ENCODE peak calls at places on chromosome 18, in five cellular contexts. R, A, Y, E and W are unnamed samples.

GRCh38 chr18:3461704-3462103 is 11.7 kb downstream of the TGIF1 start:
- DNase-seq in R (no peak), A (no peak), Y (no peak), E (no peak), W (no peak)

GRCh38 chr18:21682276-21683051 is 22.1 kb downstream of the ABHD3 start:
- DNase-seq in R (peak), A (no peak), Y (peak), E (no peak), W (no peak)

GRCh38 chr18:22564036-22564435 is 146.3 kb upstream of the CTAGE1 start:
- DNase-seq in R (no peak), A (no peak), Y (no peak), E (no peak), W (peak)

GRCh38 chr18:52326001-52326400 is 14.0 kb upstream of the DCC start:
- DNase-seq in R (no peak), A (no peak), Y (peak), E (no peak), W (no peak)

GRCh38 chr18:49875783-49876182 is 62.5 kb upstream of the ACAA2 start:
- DNase-seq in R (no peak), A (no peak), Y (no peak), E (no peak), W (no peak)

GRCh38 chr18:60044290-60045006 is 144.7 kb downstream of the PMAIP1 start:
- DNase-seq in R (no peak), A (no peak), Y (peak), E (no peak), W (peak)

GRCh38 chr18:55861266-55861665 is 273.3 kb upstream of the TCF4 start:
- DNase-seq in R (no peak), A (no peak), Y (peak), E (no peak), W (peak)

GRCh38 chr18:12749136-12749535 is 46.3 kb downstream of the PSMG2 start:
- DNase-seq in R (no peak), A (no peak), Y (no peak), E (no peak), W (no peak)

GRCh38 chr18:22391571-22392359 is 25.9 kb downstream of the CTAGE1 start:
- DNase-seq in R (no peak), A (no peak), Y (peak), E (peak), W (peak)

GRCh38 chr18:27985800-27986199 is 191.1 kb downstream of the CDH2 start:
- DNase-seq in R (no peak), A (no peak), Y (no peak), E (no peak), W (no peak)

GRCh38 chr18:35311506-35311905 is 21.5 kb upstream of the ZSCAN30 start:
- DNase-seq in R (no peak), A (no peak), Y (peak), E (no peak), W (peak)

GRCh38 chr18:44651453-44651852 is 29.2 kb upstream of the SETBP1 start:
- DNase-seq in R (no peak), A (no peak), Y (peak), E (no peak), W (peak)

GRCh38 chr18:23135679-23136325 is 517 bp downstream of the CABLES1 start:
- DNase-seq in R (peak), A (peak), Y (peak), E (no peak), W (peak)

GRCh38 chr18:10230072-10230471 is 224.4 kb upstream of the APCDD1 start:
- DNase-seq in R (no peak), A (no peak), Y (peak), E (no peak), W (peak)

GRCh38 chr18:67217551-67218166 is 298.9 kb downstream of the DSEL start:
- DNase-seq in R (peak), A (peak), Y (peak), E (peak), W (peak)

GRCh38 chr18:31610841-31611240 is 19.2 kb downstream of the TTR start:
- DNase-seq in R (no peak), A (peak), Y (no peak), E (no peak), W (peak)